ENCODE peak calls at places on chromosomes 4 and X, in nine cellular contexts. One of them, this sample, is unnamed.

GRCh38 chr4:31702291-31702690 is 982.1 kb downstream of the PCDH7 start:
- DNase-seq in aorta: no peak
- DNase-seq in lower leg skin: no peak
- DNase-seq in CD4-positive, alpha-beta memory T cell: no peak
- DNase-seq in activated T-cell treated with anti-CD3 and anti-CD28 coated beads, Interleukin-2, amount 50 U/mL, for 24 hours: no peak
- DNase-seq in activated CD4-positive, alpha-beta T cell treated with anti-CD3 and anti-CD28 coated beads for 36 hours: no peak
- DNase-seq in T follicular helper cell: no peak
- DNase-seq in endothelial cell of umbilical vein: no peak
- DNase-seq in neuronal stem cell: no peak
- DNase-seq in this sample: no peak

GRCh38 chr4:151796106-151796505 is 35.3 kb upstream of the GATB start:
- DNase-seq in lower leg skin: no peak
- DNase-seq in neuronal stem cell: no peak
- DNase-seq in T follicular helper cell: no peak
- DNase-seq in activated CD4-positive, alpha-beta T cell treated with anti-CD3 and anti-CD28 coated beads for 36 hours: no peak
- DNase-seq in aorta: no peak
- DNase-seq in endothelial cell of umbilical vein: no peak
- DNase-seq in activated T-cell treated with anti-CD3 and anti-CD28 coated beads, Interleukin-2, amount 50 U/mL, for 24 hours: no peak
- DNase-seq in CD4-positive, alpha-beta memory T cell: no peak
- DNase-seq in this sample: no peak

GRCh38 chr4:16418814-16419213 is 192.5 kb upstream of the TAPT1 start:
- DNase-seq in activated CD4-positive, alpha-beta T cell treated with anti-CD3 and anti-CD28 coated beads for 36 hours: no peak
- DNase-seq in activated T-cell treated with anti-CD3 and anti-CD28 coated beads, Interleukin-2, amount 50 U/mL, for 24 hours: no peak
- DNase-seq in T follicular helper cell: no peak
- DNase-seq in lower leg skin: no peak
- DNase-seq in endothelial cell of umbilical vein: peak
- DNase-seq in neuronal stem cell: no peak
- DNase-seq in aorta: no peak
- DNase-seq in CD4-positive, alpha-beta memory T cell: no peak
- DNase-seq in this sample: no peak

GRCh38 chrX:40470830-40471429 is 109.8 kb upstream of the ATP6AP2 start:
- DNase-seq in neuronal stem cell: no peak
- DNase-seq in aorta: no peak
- DNase-seq in endothelial cell of umbilical vein: no peak
- DNase-seq in T follicular helper cell: no peak
- DNase-seq in activated T-cell treated with anti-CD3 and anti-CD28 coated beads, Interleukin-2, amount 50 U/mL, for 24 hours: no peak
- DNase-seq in activated CD4-positive, alpha-beta T cell treated with anti-CD3 and anti-CD28 coated beads for 36 hours: no peak
- DNase-seq in CD4-positive, alpha-beta memory T cell: no peak
- DNase-seq in lower leg skin: no peak
- DNase-seq in this sample: no peak

GRCh38 chr4:141971854-141972253 is 335.5 kb downstream of the IL15 start:
- DNase-seq in T follicular helper cell: no peak
- DNase-seq in activated T-cell treated with anti-CD3 and anti-CD28 coated beads, Interleukin-2, amount 50 U/mL, for 24 hours: no peak
- DNase-seq in lower leg skin: no peak
- DNase-seq in CD4-positive, alpha-beta memory T cell: no peak
- DNase-seq in neuronal stem cell: no peak
- DNase-seq in aorta: no peak
- DNase-seq in endothelial cell of umbilical vein: peak
- DNase-seq in activated CD4-positive, alpha-beta T cell treated with anti-CD3 and anti-CD28 coated beads for 36 hours: no peak
- DNase-seq in this sample: no peak

GRCh38 chr4:25399502-25399901 is 22.4 kb downstream of the ANAPC4 start:
- DNase-seq in lower leg skin: no peak
- DNase-seq in aorta: no peak
- DNase-seq in T follicular helper cell: no peak
- DNase-seq in endothelial cell of umbilical vein: no peak
- DNase-seq in CD4-positive, alpha-beta memory T cell: no peak
- DNase-seq in activated CD4-positive, alpha-beta T cell treated with anti-CD3 and anti-CD28 coated beads for 36 hours: no peak
- DNase-seq in neuronal stem cell: no peak
- DNase-seq in activated T-cell treated with anti-CD3 and anti-CD28 coated beads, Interleukin-2, amount 50 U/mL, for 24 hours: no peak
- DNase-seq in this sample: no peak

GRCh38 chr4:183431614-183432013 is 12.8 kb upstream of the CDKN2AIP start:
- DNase-seq in CD4-positive, alpha-beta memory T cell: no peak
- DNase-seq in neuronal stem cell: no peak
- DNase-seq in lower leg skin: no peak
- DNase-seq in aorta: no peak
- DNase-seq in T follicular helper cell: no peak
- DNase-seq in activated T-cell treated with anti-CD3 and anti-CD28 coated beads, Interleukin-2, amount 50 U/mL, for 24 hours: no peak
- DNase-seq in activated CD4-positive, alpha-beta T cell treated with anti-CD3 and anti-CD28 coated beads for 36 hours: no peak
- DNase-seq in endothelial cell of umbilical vein: no peak
- DNase-seq in this sample: no peak

GRCh38 chr4:121514443-121514842 is 133.6 kb upstream of the QRFPR start:
- DNase-seq in activated T-cell treated with anti-CD3 and anti-CD28 coated beads, Interleukin-2, amount 50 U/mL, for 24 hours: no peak
- DNase-seq in neuronal stem cell: no peak
- DNase-seq in aorta: no peak
- DNase-seq in lower leg skin: no peak
- DNase-seq in activated CD4-positive, alpha-beta T cell treated with anti-CD3 and anti-CD28 coated beads for 36 hours: no peak
- DNase-seq in endothelial cell of umbilical vein: no peak
- DNase-seq in T follicular helper cell: no peak
- DNase-seq in CD4-positive, alpha-beta memory T cell: no peak
- DNase-seq in this sample: no peak

GRCh38 chrX:40085086-40085551 is 12.6 kb downstream of the BCOR start:
- DNase-seq in endothelial cell of umbilical vein: peak
- DNase-seq in activated CD4-positive, alpha-beta T cell treated with anti-CD3 and anti-CD28 coated beads for 36 hours: no peak
- DNase-seq in aorta: no peak
- DNase-seq in CD4-positive, alpha-beta memory T cell: no peak
- DNase-seq in T follicular helper cell: no peak
- DNase-seq in neuronal stem cell: no peak
- DNase-seq in lower leg skin: no peak
- DNase-seq in activated T-cell treated with anti-CD3 and anti-CD28 coated beads, Interleukin-2, amount 50 U/mL, for 24 hours: no peak
- DNase-seq in this sample: no peak

GRCh38 chr4:8478801-8479744 is 38.5 kb downstream of the TRMT44 start:
- DNase-seq in CD4-positive, alpha-beta memory T cell: no peak
- DNase-seq in T follicular helper cell: no peak
- DNase-seq in lower leg skin: no peak
- DNase-seq in aorta: no peak
- DNase-seq in neuronal stem cell: no peak
- DNase-seq in activated CD4-positive, alpha-beta T cell treated with anti-CD3 and anti-CD28 coated beads for 36 hours: peak
- DNase-seq in activated T-cell treated with anti-CD3 and anti-CD28 coated beads, Interleukin-2, amount 50 U/mL, for 24 hours: no peak
- DNase-seq in endothelial cell of umbilical vein: no peak
- DNase-seq in this sample: no peak

GRCh38 chrX:135395064-135395463 is 26.7 kb upstream of the SMIM10L2A start:
- DNase-seq in activated CD4-positive, alpha-beta T cell treated with anti-CD3 and anti-CD28 coated beads for 36 hours: no peak
- DNase-seq in CD4-positive, alpha-beta memory T cell: no peak
- DNase-seq in activated T-cell treated with anti-CD3 and anti-CD28 coated beads, Interleukin-2, amount 50 U/mL, for 24 hours: no peak
- DNase-seq in endothelial cell of umbilical vein: no peak
- DNase-seq in neuronal stem cell: no peak
- DNase-seq in lower leg skin: no peak
- DNase-seq in T follicular helper cell: no peak
- DNase-seq in aorta: no peak
- DNase-seq in this sample: no peak

GRCh38 chrX:134735015-134735414 is 76.7 kb upstream of the PLAC1 start:
- DNase-seq in endothelial cell of umbilical vein: no peak
- DNase-seq in neuronal stem cell: no peak
- DNase-seq in CD4-positive, alpha-beta memory T cell: no peak
- DNase-seq in activated T-cell treated with anti-CD3 and anti-CD28 coated beads, Interleukin-2, amount 50 U/mL, for 24 hours: no peak
- DNase-seq in activated CD4-positive, alpha-beta T cell treated with anti-CD3 and anti-CD28 coated beads for 36 hours: no peak
- DNase-seq in aorta: no peak
- DNase-seq in T follicular helper cell: no peak
- DNase-seq in lower leg skin: no peak
- DNase-seq in this sample: no peak

GRCh38 chr4:40825014-40825838 is 75.5 kb downstream of the NSUN7 start:
- DNase-seq in activated CD4-positive, alpha-beta T cell treated with anti-CD3 and anti-CD28 coated beads for 36 hours: no peak
- DNase-seq in endothelial cell of umbilical vein: no peak
- DNase-seq in lower leg skin: peak
- DNase-seq in activated T-cell treated with anti-CD3 and anti-CD28 coated beads, Interleukin-2, amount 50 U/mL, for 24 hours: no peak
- DNase-seq in T follicular helper cell: no peak
- DNase-seq in CD4-positive, alpha-beta memory T cell: no peak
- DNase-seq in aorta: no peak
- DNase-seq in neuronal stem cell: no peak
- DNase-seq in this sample: no peak

GRCh38 chr4:4271912-4272311 is 18.0 kb downstream of the LYAR start:
- DNase-seq in aorta: no peak
- DNase-seq in neuronal stem cell: no peak
- DNase-seq in CD4-positive, alpha-beta memory T cell: no peak
- DNase-seq in lower leg skin: no peak
- DNase-seq in activated T-cell treated with anti-CD3 and anti-CD28 coated beads, Interleukin-2, amount 50 U/mL, for 24 hours: no peak
- DNase-seq in T follicular helper cell: no peak
- DNase-seq in endothelial cell of umbilical vein: no peak
- DNase-seq in activated CD4-positive, alpha-beta T cell treated with anti-CD3 and anti-CD28 coated beads for 36 hours: no peak
- DNase-seq in this sample: no peak

GRCh38 chr4:139243448-139244365 is 36.3 kb downstream of the MGARP start:
- DNase-seq in T follicular helper cell: no peak
- DNase-seq in aorta: no peak
- DNase-seq in CD4-positive, alpha-beta memory T cell: no peak
- DNase-seq in lower leg skin: no peak
- DNase-seq in neuronal stem cell: no peak
- DNase-seq in activated T-cell treated with anti-CD3 and anti-CD28 coated beads, Interleukin-2, amount 50 U/mL, for 24 hours: no peak
- DNase-seq in activated CD4-positive, alpha-beta T cell treated with anti-CD3 and anti-CD28 coated beads for 36 hours: no peak
- DNase-seq in endothelial cell of umbilical vein: peak
- DNase-seq in this sample: no peak

GRCh38 chrX:20265726-20266681 is 705 bp downstream of the RPS6KA3 start:
- DNase-seq in T follicular helper cell: no peak
- DNase-seq in activated CD4-positive, alpha-beta T cell treated with anti-CD3 and anti-CD28 coated beads for 36 hours: peak
- DNase-seq in neuronal stem cell: no peak
- DNase-seq in aorta: peak
- DNase-seq in CD4-positive, alpha-beta memory T cell: peak
- DNase-seq in lower leg skin: peak
- DNase-seq in activated T-cell treated with anti-CD3 and anti-CD28 coated beads, Interleukin-2, amount 50 U/mL, for 24 hours: peak
- DNase-seq in endothelial cell of umbilical vein: peak
- DNase-seq in this sample: no peak

GRCh38 chr4:32148120-32148666 is 1428.0 kb downstream of the PCDH7 start:
- DNase-seq in CD4-positive, alpha-beta memory T cell: no peak
- DNase-seq in activated T-cell treated with anti-CD3 and anti-CD28 coated beads, Interleukin-2, amount 50 U/mL, for 24 hours: no peak
- DNase-seq in neuronal stem cell: no peak
- DNase-seq in T follicular helper cell: no peak
- DNase-seq in aorta: no peak
- DNase-seq in lower leg skin: no peak
- DNase-seq in endothelial cell of umbilical vein: peak
- DNase-seq in activated CD4-positive, alpha-beta T cell treated with anti-CD3 and anti-CD28 coated beads for 36 hours: no peak
- DNase-seq in this sample: no peak

GRCh38 chr4:165199286-165199685 is 8.1 kb upstream of the KLHL2 start:
- DNase-seq in aorta: no peak
- DNase-seq in activated T-cell treated with anti-CD3 and anti-CD28 coated beads, Interleukin-2, amount 50 U/mL, for 24 hours: no peak
- DNase-seq in activated CD4-positive, alpha-beta T cell treated with anti-CD3 and anti-CD28 coated beads for 36 hours: no peak
- DNase-seq in endothelial cell of umbilical vein: no peak
- DNase-seq in CD4-positive, alpha-beta memory T cell: no peak
- DNase-seq in T follicular helper cell: no peak
- DNase-seq in neuronal stem cell: no peak
- DNase-seq in lower leg skin: no peak
- DNase-seq in this sample: no peak

GRCh38 chr4:77062856-77063255 is 12.9 kb downstream of the CCNI start:
- DNase-seq in neuronal stem cell: no peak
- DNase-seq in activated CD4-positive, alpha-beta T cell treated with anti-CD3 and anti-CD28 coated beads for 36 hours: no peak
- DNase-seq in endothelial cell of umbilical vein: no peak
- DNase-seq in T follicular helper cell: no peak
- DNase-seq in lower leg skin: no peak
- DNase-seq in CD4-positive, alpha-beta memory T cell: no peak
- DNase-seq in activated T-cell treated with anti-CD3 and anti-CD28 coated beads, Interleukin-2, amount 50 U/mL, for 24 hours: no peak
- DNase-seq in aorta: no peak
- DNase-seq in this sample: no peak

GRCh38 chrX:148836741-148837140 is 336.3 kb downstream of the AFF2 start:
- DNase-seq in activated T-cell treated with anti-CD3 and anti-CD28 coated beads, Interleukin-2, amount 50 U/mL, for 24 hours: no peak
- DNase-seq in activated CD4-positive, alpha-beta T cell treated with anti-CD3 and anti-CD28 coated beads for 36 hours: no peak
- DNase-seq in neuronal stem cell: no peak
- DNase-seq in lower leg skin: no peak
- DNase-seq in T follicular helper cell: no peak
- DNase-seq in endothelial cell of umbilical vein: no peak
- DNase-seq in CD4-positive, alpha-beta memory T cell: no peak
- DNase-seq in aorta: no peak
- DNase-seq in this sample: no peak

GRCh38 chr4:188107931-188108843 is 1.2 kb downstream of the TRIML2 start:
- DNase-seq in activated CD4-positive, alpha-beta T cell treated with anti-CD3 and anti-CD28 coated beads for 36 hours: no peak
- DNase-seq in aorta: no peak
- DNase-seq in neuronal stem cell: no peak
- DNase-seq in endothelial cell of umbilical vein: no peak
- DNase-seq in activated T-cell treated with anti-CD3 and anti-CD28 coated beads, Interleukin-2, amount 50 U/mL, for 24 hours: no peak
- DNase-seq in CD4-positive, alpha-beta memory T cell: no peak
- DNase-seq in lower leg skin: no peak
- DNase-seq in T follicular helper cell: no peak
- DNase-seq in this sample: no peak

GRCh38 chr4:87961993-87962791 is 13.3 kb upstream of the SPP1 start:
- DNase-seq in activated T-cell treated with anti-CD3 and anti-CD28 coated beads, Interleukin-2, amount 50 U/mL, for 24 hours: no peak
- DNase-seq in lower leg skin: no peak
- DNase-seq in activated CD4-positive, alpha-beta T cell treated with anti-CD3 and anti-CD28 coated beads for 36 hours: no peak
- DNase-seq in aorta: no peak
- DNase-seq in neuronal stem cell: no peak
- DNase-seq in CD4-positive, alpha-beta memory T cell: no peak
- DNase-seq in endothelial cell of umbilical vein: peak
- DNase-seq in T follicular helper cell: no peak
- DNase-seq in this sample: no peak

GRCh38 chrX:134542485-134542884 is 82.5 kb downstream of the HPRT1 start:
- DNase-seq in activated CD4-positive, alpha-beta T cell treated with anti-CD3 and anti-CD28 coated beads for 36 hours: no peak
- DNase-seq in neuronal stem cell: no peak
- DNase-seq in endothelial cell of umbilical vein: no peak
- DNase-seq in activated T-cell treated with anti-CD3 and anti-CD28 coated beads, Interleukin-2, amount 50 U/mL, for 24 hours: no peak
- DNase-seq in lower leg skin: no peak
- DNase-seq in aorta: no peak
- DNase-seq in CD4-positive, alpha-beta memory T cell: no peak
- DNase-seq in T follicular helper cell: no peak
- DNase-seq in this sample: no peak

GRCh38 chrX:12975999-12976558 is 1.2 kb downstream of the TMSB4X start:
- DNase-seq in activated T-cell treated with anti-CD3 and anti-CD28 coated beads, Interleukin-2, amount 50 U/mL, for 24 hours: no peak
- DNase-seq in activated CD4-positive, alpha-beta T cell treated with anti-CD3 and anti-CD28 coated beads for 36 hours: peak
- DNase-seq in CD4-positive, alpha-beta memory T cell: peak
- DNase-seq in neuronal stem cell: peak
- DNase-seq in lower leg skin: no peak
- DNase-seq in T follicular helper cell: no peak
- DNase-seq in endothelial cell of umbilical vein: no peak
- DNase-seq in aorta: no peak
- DNase-seq in this sample: no peak

GRCh38 chr4:94457692-94458106 is 6.0 kb downstream of the PDLIM5 start:
- DNase-seq in activated CD4-positive, alpha-beta T cell treated with anti-CD3 and anti-CD28 coated beads for 36 hours: no peak
- DNase-seq in T follicular helper cell: no peak
- DNase-seq in lower leg skin: no peak
- DNase-seq in neuronal stem cell: peak
- DNase-seq in endothelial cell of umbilical vein: peak
- DNase-seq in activated T-cell treated with anti-CD3 and anti-CD28 coated beads, Interleukin-2, amount 50 U/mL, for 24 hours: no peak
- DNase-seq in aorta: no peak
- DNase-seq in CD4-positive, alpha-beta memory T cell: no peak
- DNase-seq in this sample: no peak

GRCh38 chrX:105706041-105706440 is 116.3 kb upstream of the NRK start:
- DNase-seq in lower leg skin: no peak
- DNase-seq in endothelial cell of umbilical vein: no peak
- DNase-seq in activated T-cell treated with anti-CD3 and anti-CD28 coated beads, Interleukin-2, amount 50 U/mL, for 24 hours: no peak
- DNase-seq in aorta: no peak
- DNase-seq in activated CD4-positive, alpha-beta T cell treated with anti-CD3 and anti-CD28 coated beads for 36 hours: no peak
- DNase-seq in CD4-positive, alpha-beta memory T cell: no peak
- DNase-seq in neuronal stem cell: no peak
- DNase-seq in T follicular helper cell: no peak
- DNase-seq in this sample: no peak

GRCh38 chr4:17057035-17057434 is 158.6 kb upstream of the LDB2 start:
- DNase-seq in CD4-positive, alpha-beta memory T cell: no peak
- DNase-seq in lower leg skin: no peak
- DNase-seq in activated T-cell treated with anti-CD3 and anti-CD28 coated beads, Interleukin-2, amount 50 U/mL, for 24 hours: no peak
- DNase-seq in aorta: no peak
- DNase-seq in T follicular helper cell: no peak
- DNase-seq in activated CD4-positive, alpha-beta T cell treated with anti-CD3 and anti-CD28 coated beads for 36 hours: no peak
- DNase-seq in neuronal stem cell: no peak
- DNase-seq in endothelial cell of umbilical vein: no peak
- DNase-seq in this sample: no peak

GRCh38 chr4:184453402-184454160 is 20.8 kb downstream of the IRF2 start:
- DNase-seq in activated T-cell treated with anti-CD3 and anti-CD28 coated beads, Interleukin-2, amount 50 U/mL, for 24 hours: peak
- DNase-seq in endothelial cell of umbilical vein: peak
- DNase-seq in CD4-positive, alpha-beta memory T cell: peak
- DNase-seq in aorta: no peak
- DNase-seq in activated CD4-positive, alpha-beta T cell treated with anti-CD3 and anti-CD28 coated beads for 36 hours: peak
- DNase-seq in neuronal stem cell: no peak
- DNase-seq in T follicular helper cell: no peak
- DNase-seq in lower leg skin: no peak
- DNase-seq in this sample: no peak

GRCh38 chr4:109801895-109802319 is at the start of gene CFI:
- DNase-seq in neuronal stem cell: no peak
- DNase-seq in endothelial cell of umbilical vein: peak
- DNase-seq in activated T-cell treated with anti-CD3 and anti-CD28 coated beads, Interleukin-2, amount 50 U/mL, for 24 hours: no peak
- DNase-seq in aorta: no peak
- DNase-seq in CD4-positive, alpha-beta memory T cell: no peak
- DNase-seq in lower leg skin: no peak
- DNase-seq in T follicular helper cell: no peak
- DNase-seq in activated CD4-positive, alpha-beta T cell treated with anti-CD3 and anti-CD28 coated beads for 36 hours: no peak
- DNase-seq in this sample: no peak

This sample was measured in D721Med.